ENCODE peak calls at places on chromosomes 11 and 22, in five cellular contexts. One of them, this sample, is unnamed.

GRCh38 chr22:17097062-17097461 is 12.3 kb downstream of the IL17RA start:
- DNase-seq in AG10803: no peak
- DNase-seq in stomach: no peak
- DNase-seq in GM10248: no peak
- DNase-seq in hypothalamus: no peak
- DNase-seq in this sample: no peak

GRCh38 chr11:10725114-10725906 is 25.7 kb upstream of the CTR9 start:
- DNase-seq in AG10803: peak
- DNase-seq in GM10248: no peak
- DNase-seq in stomach: no peak
- DNase-seq in hypothalamus: no peak
- DNase-seq in this sample: no peak

GRCh38 chr11:109865558-109866186 is 227.5 kb upstream of the ZC3H12C start:
- DNase-seq in hypothalamus: no peak
- DNase-seq in GM10248: no peak
- DNase-seq in AG10803: no peak
- DNase-seq in stomach: no peak
- DNase-seq in this sample: no peak

GRCh38 chr11:94866936-94867795 is 99.0 kb downstream of the AMOTL1 start:
- DNase-seq in hypothalamus: no peak
- DNase-seq in AG10803: no peak
- DNase-seq in stomach: no peak
- DNase-seq in GM10248: no peak
- DNase-seq in this sample: no peak

GRCh38 chr11:76773921-76774361 is 9.2 kb upstream of the TSKU start:
- DNase-seq in hypothalamus: no peak
- DNase-seq in AG10803: no peak
- DNase-seq in stomach: peak
- DNase-seq in GM10248: no peak
- DNase-seq in this sample: no peak

GRCh38 chr22:32200752-32201151 is 4.1 kb downstream of the RFPL2 start:
- DNase-seq in GM10248: no peak
- DNase-seq in hypothalamus: no peak
- DNase-seq in AG10803: no peak
- DNase-seq in stomach: no peak
- DNase-seq in this sample: no peak

GRCh38 chr11:95068549-95068948 is 1.8 kb downstream of the SRSF8 start:
- DNase-seq in stomach: peak
- DNase-seq in GM10248: peak
- DNase-seq in hypothalamus: peak
- DNase-seq in AG10803: peak
- DNase-seq in this sample: peak

GRCh38 chr11:61273151-61274078 is 21.7 kb downstream of the VWCE start:
- DNase-seq in GM10248: no peak
- DNase-seq in AG10803: no peak
- DNase-seq in stomach: peak
- DNase-seq in hypothalamus: peak
- DNase-seq in this sample: no peak

GRCh38 chr11:121393855-121394254 is 58.3 kb upstream of the SORL1 start:
- DNase-seq in GM10248: no peak
- DNase-seq in AG10803: no peak
- DNase-seq in stomach: no peak
- DNase-seq in hypothalamus: no peak
- DNase-seq in this sample: no peak

GRCh38 chr11:124799384-124800225 is 601 bp downstream of the MSANTD2 start:
- DNase-seq in AG10803: peak
- DNase-seq in hypothalamus: no peak
- DNase-seq in GM10248: peak
- DNase-seq in stomach: peak
- DNase-seq in this sample: peak

GRCh38 chr11:34457607-34458006 is 18.9 kb downstream of the CAT start:
- DNase-seq in hypothalamus: no peak
- DNase-seq in AG10803: no peak
- DNase-seq in GM10248: no peak
- DNase-seq in stomach: no peak
- DNase-seq in this sample: no peak

GRCh38 chr11:121328213-121328966 is 35.8 kb downstream of the SC5D start:
- DNase-seq in hypothalamus: no peak
- DNase-seq in stomach: no peak
- DNase-seq in AG10803: no peak
- DNase-seq in GM10248: no peak
- DNase-seq in this sample: no peak

GRCh38 chr11:78063440-78064181 is at the start of gene THRSP:
- DNase-seq in AG10803: no peak
- DNase-seq in hypothalamus: no peak
- DNase-seq in stomach: no peak
- DNase-seq in GM10248: no peak
- DNase-seq in this sample: no peak

GRCh38 chr22:43796567-43796966 is 15.5 kb downstream of the EFCAB6 start:
- DNase-seq in hypothalamus: no peak
- DNase-seq in AG10803: peak
- DNase-seq in stomach: no peak
- DNase-seq in GM10248: no peak
- DNase-seq in this sample: peak

GRCh38 chr22:43474161-43475101 is 62.6 kb downstream of the MPPED1 start:
- DNase-seq in hypothalamus: no peak
- DNase-seq in stomach: no peak
- DNase-seq in GM10248: no peak
- DNase-seq in AG10803: no peak
- DNase-seq in this sample: peak

GRCh38 chr22:42937164-42937854 is 77.6 kb downstream of the PACSIN2 start:
- DNase-seq in hypothalamus: no peak
- DNase-seq in GM10248: peak
- DNase-seq in stomach: peak
- DNase-seq in AG10803: peak
- DNase-seq in this sample: peak

GRCh38 chr11:83257638-83258229 is 28.4 kb downstream of the CCDC90B start:
- DNase-seq in stomach: no peak
- DNase-seq in hypothalamus: no peak
- DNase-seq in GM10248: no peak
- DNase-seq in AG10803: peak
- DNase-seq in this sample: peak

GRCh38 chr11:280762-281485 is 2.7 kb downstream of the NLRP6 start:
- DNase-seq in stomach: no peak
- DNase-seq in hypothalamus: no peak
- DNase-seq in AG10803: no peak
- DNase-seq in GM10248: no peak
- DNase-seq in this sample: no peak

GRCh38 chr11:125347261-125347585 is 148.8 kb downstream of the FEZ1 start:
- DNase-seq in stomach: no peak
- DNase-seq in hypothalamus: no peak
- DNase-seq in AG10803: no peak
- DNase-seq in GM10248: no peak
- DNase-seq in this sample: no peak

GRCh38 chr11:47071871-47072270 is 104.8 kb downstream of the ARFGAP2 start:
- DNase-seq in GM10248: no peak
- DNase-seq in AG10803: peak
- DNase-seq in hypothalamus: no peak
- DNase-seq in stomach: no peak
- DNase-seq in this sample: peak

GRCh38 chr11:91066648-91067047 is 843.8 kb upstream of the CHORDC1 start:
- DNase-seq in hypothalamus: no peak
- DNase-seq in stomach: no peak
- DNase-seq in GM10248: no peak
- DNase-seq in AG10803: no peak
- DNase-seq in this sample: no peak